ENCODE peak calls at places on chromosomes 12 and 14, in nine cellular contexts. One of them, this sample, is unnamed.

GRCh38 chr14:81164167-81164774 is 56.5 kb downstream of the GTF2A1 start:
- DNase-seq in AG20443: peak; percentile 67
- DNase-seq in ELR: peak; percentile 84
- DNase-seq in KBM-7: peak; percentile 82
- DNase-seq in activated naive CD4-positive, alpha-beta T cell treated with anti-CD3 and anti-CD28 coated beads for 36 hours: peak; percentile 87
- DNase-seq in HepG2: peak; percentile 78
- DNase-seq in EL: peak; percentile 83
- DNase-seq in effector CD8-positive, alpha-beta T cell: no peak
- DNase-seq in hypothalamus: peak; percentile 8
- DNase-seq in this sample: peak; percentile 64

GRCh38 chr12:49673446-49674317 is 33.5 kb downstream of the FMNL3 start:
- DNase-seq in HepG2: peak; percentile 47
- DNase-seq in hypothalamus: peak; percentile 85
- DNase-seq in activated naive CD4-positive, alpha-beta T cell treated with anti-CD3 and anti-CD28 coated beads for 36 hours: no peak
- DNase-seq in AG20443: peak; percentile 97
- DNase-seq in EL: peak; percentile 88
- DNase-seq in ELR: peak; percentile 84
- DNase-seq in KBM-7: no peak
- DNase-seq in effector CD8-positive, alpha-beta T cell: no peak
- DNase-seq in this sample: peak; percentile 86

GRCh38 chr12:20127401-20127800 is 240.9 kb upstream of the PDE3A start:
- DNase-seq in hypothalamus: no peak
- DNase-seq in KBM-7: no peak
- DNase-seq in HepG2: no peak
- DNase-seq in EL: peak; percentile 25
- DNase-seq in AG20443: no peak
- DNase-seq in ELR: no peak
- DNase-seq in effector CD8-positive, alpha-beta T cell: no peak
- DNase-seq in activated naive CD4-positive, alpha-beta T cell treated with anti-CD3 and anti-CD28 coated beads for 36 hours: no peak
- DNase-seq in this sample: no peak

GRCh38 chr14:79629891-79630560 is 581.3 kb downstream of the DIO2 start:
- DNase-seq in activated naive CD4-positive, alpha-beta T cell treated with anti-CD3 and anti-CD28 coated beads for 36 hours: no peak
- DNase-seq in KBM-7: no peak
- DNase-seq in hypothalamus: no peak
- DNase-seq in ELR: no peak
- DNase-seq in effector CD8-positive, alpha-beta T cell: no peak
- DNase-seq in AG20443: no peak
- DNase-seq in HepG2: no peak
- DNase-seq in EL: peak; percentile 30
- DNase-seq in this sample: no peak

GRCh38 chr12:117328556-117329100 is 32.8 kb downstream of the NOS1 start:
- DNase-seq in HepG2: no peak
- DNase-seq in activated naive CD4-positive, alpha-beta T cell treated with anti-CD3 and anti-CD28 coated beads for 36 hours: no peak
- DNase-seq in AG20443: no peak
- DNase-seq in KBM-7: no peak
- DNase-seq in EL: no peak
- DNase-seq in effector CD8-positive, alpha-beta T cell: no peak
- DNase-seq in ELR: no peak
- DNase-seq in hypothalamus: no peak
- DNase-seq in this sample: no peak

GRCh38 chr12:67593871-67594330 is 54.6 kb upstream of the DYRK2 start:
- DNase-seq in AG20443: no peak
- DNase-seq in EL: no peak
- DNase-seq in HepG2: no peak
- DNase-seq in effector CD8-positive, alpha-beta T cell: no peak
- DNase-seq in ELR: no peak
- DNase-seq in KBM-7: no peak
- DNase-seq in hypothalamus: no peak
- DNase-seq in activated naive CD4-positive, alpha-beta T cell treated with anti-CD3 and anti-CD28 coated beads for 36 hours: no peak
- DNase-seq in this sample: no peak

GRCh38 chr12:51449569-51450246 is 25.1 kb downstream of the SLC4A8 start:
- DNase-seq in KBM-7: no peak
- DNase-seq in HepG2: no peak
- DNase-seq in ELR: peak; percentile 60
- DNase-seq in hypothalamus: no peak
- DNase-seq in activated naive CD4-positive, alpha-beta T cell treated with anti-CD3 and anti-CD28 coated beads for 36 hours: no peak
- DNase-seq in AG20443: peak; percentile 18
- DNase-seq in EL: peak; percentile 48
- DNase-seq in effector CD8-positive, alpha-beta T cell: no peak
- DNase-seq in this sample: no peak

GRCh38 chr14:28780843-28781503 is 14.4 kb downstream of the FOXG1 start:
- DNase-seq in AG20443: no peak
- DNase-seq in HepG2: no peak
- DNase-seq in effector CD8-positive, alpha-beta T cell: no peak
- DNase-seq in ELR: peak; percentile 64
- DNase-seq in activated naive CD4-positive, alpha-beta T cell treated with anti-CD3 and anti-CD28 coated beads for 36 hours: no peak
- DNase-seq in hypothalamus: no peak
- DNase-seq in KBM-7: no peak
- DNase-seq in EL: no peak
- DNase-seq in this sample: no peak

GRCh38 chr14:43043851-43044250 is 1437.2 kb downstream of the LRFN5 start:
- DNase-seq in KBM-7: no peak
- DNase-seq in HepG2: no peak
- DNase-seq in EL: no peak
- DNase-seq in ELR: no peak
- DNase-seq in AG20443: no peak
- DNase-seq in hypothalamus: no peak
- DNase-seq in activated naive CD4-positive, alpha-beta T cell treated with anti-CD3 and anti-CD28 coated beads for 36 hours: no peak
- DNase-seq in effector CD8-positive, alpha-beta T cell: no peak
- DNase-seq in this sample: no peak

GRCh38 chr12:71194657-71195056 is 36.9 kb upstream of the TSPAN8 start:
- DNase-seq in ELR: no peak
- DNase-seq in EL: no peak
- DNase-seq in KBM-7: no peak
- DNase-seq in HepG2: no peak
- DNase-seq in effector CD8-positive, alpha-beta T cell: no peak
- DNase-seq in hypothalamus: no peak
- DNase-seq in activated naive CD4-positive, alpha-beta T cell treated with anti-CD3 and anti-CD28 coated beads for 36 hours: no peak
- DNase-seq in AG20443: no peak
- DNase-seq in this sample: no peak

GRCh38 chr14:55556929-55557623 is 22.9 kb upstream of the KTN1 start:
- DNase-seq in HepG2: peak; percentile 34
- DNase-seq in activated naive CD4-positive, alpha-beta T cell treated with anti-CD3 and anti-CD28 coated beads for 36 hours: no peak
- DNase-seq in KBM-7: no peak
- DNase-seq in AG20443: peak; percentile 82
- DNase-seq in ELR: peak; percentile 78
- DNase-seq in effector CD8-positive, alpha-beta T cell: no peak
- DNase-seq in hypothalamus: peak; percentile 22
- DNase-seq in EL: peak; percentile 90
- DNase-seq in this sample: no peak

GRCh38 chr12:75364918-75365317 is 26.0 kb upstream of the GLIPR1L2 start:
- DNase-seq in KBM-7: peak; percentile 62
- DNase-seq in hypothalamus: no peak
- DNase-seq in ELR: no peak
- DNase-seq in activated naive CD4-positive, alpha-beta T cell treated with anti-CD3 and anti-CD28 coated beads for 36 hours: no peak
- DNase-seq in EL: no peak
- DNase-seq in HepG2: no peak
- DNase-seq in effector CD8-positive, alpha-beta T cell: no peak
- DNase-seq in AG20443: peak; percentile 19
- DNase-seq in this sample: no peak

This sample was measured in H7.